ENCODE peak calls at places on chromosomes 6 and 20, in nine cellular contexts. One of them, this sample, is unnamed.

GRCh38 chr6:132400641-132401119 is 595 bp downstream of the MOXD1 start:
- DNase-seq in breast epithelium: no peak
- DNase-seq in HEK293T: no peak
- DNase-seq in GF-D8: no peak
- DNase-seq in body of pancreas: no peak
- DNase-seq in NAMALWA: no peak
- DNase-seq in HT1080: no peak
- DNase-seq in NCI-H82: no peak
- DNase-seq in stimulated activated CD4-positive, alpha-beta T cell treated with anti-CD3 and anti-CD28 coated beads, Interleukin-2, amount 100 ng/mL, for 48 hours: no peak
- DNase-seq in this sample: peak

GRCh38 chr20:50666709-50667310 is 24.5 kb downstream of the RIPOR3 start:
- DNase-seq in breast epithelium: no peak
- DNase-seq in GF-D8: no peak
- DNase-seq in HT1080: no peak
- DNase-seq in NCI-H82: no peak
- DNase-seq in NAMALWA: no peak
- DNase-seq in stimulated activated CD4-positive, alpha-beta T cell treated with anti-CD3 and anti-CD28 coated beads, Interleukin-2, amount 100 ng/mL, for 48 hours: no peak
- DNase-seq in body of pancreas: no peak
- DNase-seq in HEK293T: no peak
- DNase-seq in this sample: no peak

GRCh38 chr6:152261179-152261578 is 376.0 kb downstream of the SYNE1 start:
- DNase-seq in NAMALWA: no peak
- DNase-seq in stimulated activated CD4-positive, alpha-beta T cell treated with anti-CD3 and anti-CD28 coated beads, Interleukin-2, amount 100 ng/mL, for 48 hours: no peak
- DNase-seq in breast epithelium: no peak
- DNase-seq in body of pancreas: no peak
- DNase-seq in HEK293T: no peak
- DNase-seq in GF-D8: no peak
- DNase-seq in HT1080: no peak
- DNase-seq in NCI-H82: no peak
- DNase-seq in this sample: no peak

GRCh38 chr6:24274441-24275083 is 83.3 kb downstream of the DCDC2 start:
- DNase-seq in body of pancreas: no peak
- DNase-seq in NCI-H82: peak
- DNase-seq in stimulated activated CD4-positive, alpha-beta T cell treated with anti-CD3 and anti-CD28 coated beads, Interleukin-2, amount 100 ng/mL, for 48 hours: no peak
- DNase-seq in breast epithelium: no peak
- DNase-seq in GF-D8: no peak
- DNase-seq in HT1080: no peak
- DNase-seq in NAMALWA: peak
- DNase-seq in HEK293T: no peak
- DNase-seq in this sample: no peak

GRCh38 chr6:1613631-1614447 is 4.1 kb downstream of the FOXC1 start:
- DNase-seq in breast epithelium: no peak
- DNase-seq in HEK293T: no peak
- DNase-seq in stimulated activated CD4-positive, alpha-beta T cell treated with anti-CD3 and anti-CD28 coated beads, Interleukin-2, amount 100 ng/mL, for 48 hours: no peak
- DNase-seq in HT1080: peak
- DNase-seq in NCI-H82: peak
- DNase-seq in GF-D8: no peak
- DNase-seq in NAMALWA: no peak
- DNase-seq in body of pancreas: peak
- DNase-seq in this sample: no peak

GRCh38 chr6:39314273-39314790 is at the start of gene KCNK17:
- DNase-seq in GF-D8: no peak
- DNase-seq in HT1080: no peak
- DNase-seq in body of pancreas: no peak
- DNase-seq in stimulated activated CD4-positive, alpha-beta T cell treated with anti-CD3 and anti-CD28 coated beads, Interleukin-2, amount 100 ng/mL, for 48 hours: no peak
- DNase-seq in NAMALWA: no peak
- DNase-seq in HEK293T: no peak
- DNase-seq in NCI-H82: no peak
- DNase-seq in breast epithelium: no peak
- DNase-seq in this sample: no peak

GRCh38 chr20:35523298-35523888 is 6.1 kb downstream of the C20orf173 start:
- DNase-seq in NAMALWA: peak
- DNase-seq in GF-D8: no peak
- DNase-seq in body of pancreas: peak
- DNase-seq in HEK293T: peak
- DNase-seq in NCI-H82: peak
- DNase-seq in breast epithelium: no peak
- DNase-seq in stimulated activated CD4-positive, alpha-beta T cell treated with anti-CD3 and anti-CD28 coated beads, Interleukin-2, amount 100 ng/mL, for 48 hours: peak
- DNase-seq in HT1080: no peak
- DNase-seq in this sample: no peak

GRCh38 chr20:54622338-54623280 is 147.2 kb downstream of the DOK5 start:
- DNase-seq in HEK293T: no peak
- DNase-seq in body of pancreas: peak
- DNase-seq in NAMALWA: no peak
- DNase-seq in NCI-H82: peak
- DNase-seq in HT1080: no peak
- DNase-seq in stimulated activated CD4-positive, alpha-beta T cell treated with anti-CD3 and anti-CD28 coated beads, Interleukin-2, amount 100 ng/mL, for 48 hours: no peak
- DNase-seq in GF-D8: no peak
- DNase-seq in breast epithelium: no peak
- DNase-seq in this sample: no peak

GRCh38 chr6:141562181-141562800 is 570.4 kb upstream of the GJE1 start:
- DNase-seq in GF-D8: no peak
- DNase-seq in HT1080: no peak
- DNase-seq in HEK293T: peak
- DNase-seq in stimulated activated CD4-positive, alpha-beta T cell treated with anti-CD3 and anti-CD28 coated beads, Interleukin-2, amount 100 ng/mL, for 48 hours: no peak
- DNase-seq in NAMALWA: no peak
- DNase-seq in body of pancreas: peak
- DNase-seq in breast epithelium: no peak
- DNase-seq in NCI-H82: no peak
- DNase-seq in this sample: no peak

GRCh38 chr6:128572286-128572685 is 51.9 kb upstream of the PTPRK start:
- DNase-seq in body of pancreas: no peak
- DNase-seq in breast epithelium: no peak
- DNase-seq in stimulated activated CD4-positive, alpha-beta T cell treated with anti-CD3 and anti-CD28 coated beads, Interleukin-2, amount 100 ng/mL, for 48 hours: no peak
- DNase-seq in NCI-H82: no peak
- DNase-seq in GF-D8: no peak
- DNase-seq in HEK293T: no peak
- DNase-seq in NAMALWA: no peak
- DNase-seq in HT1080: no peak
- DNase-seq in this sample: no peak

GRCh38 chr20:23340524-23340923 is 10.1 kb upstream of the NXT1 start:
- DNase-seq in body of pancreas: peak
- DNase-seq in GF-D8: no peak
- DNase-seq in breast epithelium: peak
- DNase-seq in NCI-H82: peak
- DNase-seq in HEK293T: peak
- DNase-seq in HT1080: peak
- DNase-seq in NAMALWA: peak
- DNase-seq in stimulated activated CD4-positive, alpha-beta T cell treated with anti-CD3 and anti-CD28 coated beads, Interleukin-2, amount 100 ng/mL, for 48 hours: no peak
- DNase-seq in this sample: peak

GRCh38 chr6:150352321-150353296 is 16.2 kb upstream of the IYD start:
- DNase-seq in NCI-H82: no peak
- DNase-seq in HEK293T: no peak
- DNase-seq in HT1080: peak
- DNase-seq in breast epithelium: no peak
- DNase-seq in GF-D8: no peak
- DNase-seq in body of pancreas: no peak
- DNase-seq in stimulated activated CD4-positive, alpha-beta T cell treated with anti-CD3 and anti-CD28 coated beads, Interleukin-2, amount 100 ng/mL, for 48 hours: no peak
- DNase-seq in NAMALWA: no peak
- DNase-seq in this sample: no peak

GRCh38 chr6:93418113-93418447 is 1.3 kb downstream of the EPHA7 start:
- DNase-seq in HEK293T: no peak
- DNase-seq in HT1080: no peak
- DNase-seq in body of pancreas: no peak
- DNase-seq in GF-D8: no peak
- DNase-seq in stimulated activated CD4-positive, alpha-beta T cell treated with anti-CD3 and anti-CD28 coated beads, Interleukin-2, amount 100 ng/mL, for 48 hours: no peak
- DNase-seq in breast epithelium: no peak
- DNase-seq in NAMALWA: no peak
- DNase-seq in NCI-H82: peak
- DNase-seq in this sample: no peak

GRCh38 chr20:45111799-45112471 is 3.0 kb downstream of the WFDC5 start:
- DNase-seq in NAMALWA: peak
- DNase-seq in body of pancreas: no peak
- DNase-seq in NCI-H82: peak
- DNase-seq in HT1080: no peak
- DNase-seq in HEK293T: peak
- DNase-seq in breast epithelium: no peak
- DNase-seq in GF-D8: no peak
- DNase-seq in stimulated activated CD4-positive, alpha-beta T cell treated with anti-CD3 and anti-CD28 coated beads, Interleukin-2, amount 100 ng/mL, for 48 hours: no peak
- DNase-seq in this sample: no peak

GRCh38 chr20:37669062-37669772 is 24.6 kb upstream of the CTNNBL1 start:
- DNase-seq in stimulated activated CD4-positive, alpha-beta T cell treated with anti-CD3 and anti-CD28 coated beads, Interleukin-2, amount 100 ng/mL, for 48 hours: no peak
- DNase-seq in HEK293T: no peak
- DNase-seq in body of pancreas: no peak
- DNase-seq in GF-D8: no peak
- DNase-seq in NAMALWA: no peak
- DNase-seq in HT1080: peak
- DNase-seq in breast epithelium: no peak
- DNase-seq in NCI-H82: peak
- DNase-seq in this sample: no peak

GRCh38 chr6:73710470-73710869 is 14.5 kb downstream of the CD109 start:
- DNase-seq in NAMALWA: no peak
- DNase-seq in stimulated activated CD4-positive, alpha-beta T cell treated with anti-CD3 and anti-CD28 coated beads, Interleukin-2, amount 100 ng/mL, for 48 hours: no peak
- DNase-seq in GF-D8: no peak
- DNase-seq in HT1080: peak
- DNase-seq in NCI-H82: peak
- DNase-seq in HEK293T: no peak
- DNase-seq in body of pancreas: peak
- DNase-seq in breast epithelium: no peak
- DNase-seq in this sample: no peak

GRCh38 chr6:34246249-34246562 is 2.6 kb downstream of the SMIM29 start:
- DNase-seq in NAMALWA: no peak
- DNase-seq in GF-D8: no peak
- DNase-seq in NCI-H82: no peak
- DNase-seq in stimulated activated CD4-positive, alpha-beta T cell treated with anti-CD3 and anti-CD28 coated beads, Interleukin-2, amount 100 ng/mL, for 48 hours: no peak
- DNase-seq in body of pancreas: no peak
- DNase-seq in HT1080: no peak
- DNase-seq in HEK293T: peak
- DNase-seq in breast epithelium: no peak
- DNase-seq in this sample: no peak

GRCh38 chr6:28751514-28751913 is 172.3 kb downstream of the TRIM27 start:
- DNase-seq in body of pancreas: no peak
- DNase-seq in GF-D8: no peak
- DNase-seq in NAMALWA: no peak
- DNase-seq in breast epithelium: no peak
- DNase-seq in stimulated activated CD4-positive, alpha-beta T cell treated with anti-CD3 and anti-CD28 coated beads, Interleukin-2, amount 100 ng/mL, for 48 hours: no peak
- DNase-seq in NCI-H82: no peak
- DNase-seq in HEK293T: no peak
- DNase-seq in HT1080: no peak
- DNase-seq in this sample: no peak

GRCh38 chr20:54019585-54019984 is 50.8 kb downstream of the BCAS1 start:
- DNase-seq in GF-D8: no peak
- DNase-seq in NCI-H82: no peak
- DNase-seq in NAMALWA: no peak
- DNase-seq in body of pancreas: no peak
- DNase-seq in HT1080: no peak
- DNase-seq in HEK293T: no peak
- DNase-seq in stimulated activated CD4-positive, alpha-beta T cell treated with anti-CD3 and anti-CD28 coated beads, Interleukin-2, amount 100 ng/mL, for 48 hours: no peak
- DNase-seq in breast epithelium: no peak
- DNase-seq in this sample: no peak

GRCh38 chr6:44542401-44543116 is 155.1 kb downstream of the CDC5L start:
- DNase-seq in NAMALWA: no peak
- DNase-seq in HEK293T: no peak
- DNase-seq in body of pancreas: no peak
- DNase-seq in HT1080: no peak
- DNase-seq in NCI-H82: no peak
- DNase-seq in breast epithelium: no peak
- DNase-seq in stimulated activated CD4-positive, alpha-beta T cell treated with anti-CD3 and anti-CD28 coated beads, Interleukin-2, amount 100 ng/mL, for 48 hours: no peak
- DNase-seq in GF-D8: no peak
- DNase-seq in this sample: no peak

GRCh38 chr6:41406821-41407787 is 71.7 kb downstream of the NCR2 start:
- DNase-seq in HT1080: no peak
- DNase-seq in GF-D8: no peak
- DNase-seq in breast epithelium: no peak
- DNase-seq in HEK293T: no peak
- DNase-seq in NCI-H82: no peak
- DNase-seq in stimulated activated CD4-positive, alpha-beta T cell treated with anti-CD3 and anti-CD28 coated beads, Interleukin-2, amount 100 ng/mL, for 48 hours: no peak
- DNase-seq in NAMALWA: no peak
- DNase-seq in body of pancreas: peak
- DNase-seq in this sample: no peak

GRCh38 chr6:150627601-150628012 is 27.9 kb downstream of the PLEKHG1 start:
- DNase-seq in stimulated activated CD4-positive, alpha-beta T cell treated with anti-CD3 and anti-CD28 coated beads, Interleukin-2, amount 100 ng/mL, for 48 hours: no peak
- DNase-seq in NCI-H82: no peak
- DNase-seq in breast epithelium: no peak
- DNase-seq in body of pancreas: no peak
- DNase-seq in HEK293T: no peak
- DNase-seq in NAMALWA: no peak
- DNase-seq in HT1080: no peak
- DNase-seq in GF-D8: no peak
- DNase-seq in this sample: no peak

GRCh38 chr6:5665667-5666066 is 341.1 kb downstream of the NRN1 start:
- DNase-seq in stimulated activated CD4-positive, alpha-beta T cell treated with anti-CD3 and anti-CD28 coated beads, Interleukin-2, amount 100 ng/mL, for 48 hours: no peak
- DNase-seq in breast epithelium: no peak
- DNase-seq in HT1080: no peak
- DNase-seq in GF-D8: no peak
- DNase-seq in NCI-H82: no peak
- DNase-seq in body of pancreas: no peak
- DNase-seq in NAMALWA: peak
- DNase-seq in HEK293T: no peak
- DNase-seq in this sample: no peak

GRCh38 chr6:133245033-133245903 is 4.1 kb downstream of the EYA4 start:
- DNase-seq in NAMALWA: no peak
- DNase-seq in HT1080: peak
- DNase-seq in breast epithelium: no peak
- DNase-seq in HEK293T: no peak
- DNase-seq in GF-D8: no peak
- DNase-seq in NCI-H82: no peak
- DNase-seq in stimulated activated CD4-positive, alpha-beta T cell treated with anti-CD3 and anti-CD28 coated beads, Interleukin-2, amount 100 ng/mL, for 48 hours: no peak
- DNase-seq in body of pancreas: no peak
- DNase-seq in this sample: no peak

GRCh38 chr6:137033828-137034227 is 10.9 kb downstream of the IL20RA start:
- DNase-seq in stimulated activated CD4-positive, alpha-beta T cell treated with anti-CD3 and anti-CD28 coated beads, Interleukin-2, amount 100 ng/mL, for 48 hours: peak
- DNase-seq in NCI-H82: no peak
- DNase-seq in body of pancreas: no peak
- DNase-seq in breast epithelium: no peak
- DNase-seq in HEK293T: no peak
- DNase-seq in HT1080: peak
- DNase-seq in NAMALWA: no peak
- DNase-seq in GF-D8: peak
- DNase-seq in this sample: no peak

GRCh38 chr6:157054531-157054979 is 268.8 kb downstream of the TMEM242 start:
- DNase-seq in stimulated activated CD4-positive, alpha-beta T cell treated with anti-CD3 and anti-CD28 coated beads, Interleukin-2, amount 100 ng/mL, for 48 hours: no peak
- DNase-seq in body of pancreas: no peak
- DNase-seq in HT1080: no peak
- DNase-seq in NCI-H82: no peak
- DNase-seq in HEK293T: no peak
- DNase-seq in breast epithelium: no peak
- DNase-seq in GF-D8: peak
- DNase-seq in NAMALWA: no peak
- DNase-seq in this sample: no peak

GRCh38 chr6:30061766-30062458 is 847 bp downstream of the POLR1H start:
- DNase-seq in HT1080: peak
- DNase-seq in NAMALWA: peak
- DNase-seq in stimulated activated CD4-positive, alpha-beta T cell treated with anti-CD3 and anti-CD28 coated beads, Interleukin-2, amount 100 ng/mL, for 48 hours: no peak
- DNase-seq in body of pancreas: peak
- DNase-seq in GF-D8: peak
- DNase-seq in NCI-H82: peak
- DNase-seq in breast epithelium: no peak
- DNase-seq in HEK293T: peak
- DNase-seq in this sample: no peak

GRCh38 chr6:23349521-23350147 is 776.4 kb upstream of the NRSN1 start:
- DNase-seq in stimulated activated CD4-positive, alpha-beta T cell treated with anti-CD3 and anti-CD28 coated beads, Interleukin-2, amount 100 ng/mL, for 48 hours: no peak
- DNase-seq in breast epithelium: no peak
- DNase-seq in GF-D8: no peak
- DNase-seq in NAMALWA: no peak
- DNase-seq in HT1080: peak
- DNase-seq in HEK293T: no peak
- DNase-seq in body of pancreas: no peak
- DNase-seq in NCI-H82: peak
- DNase-seq in this sample: peak

GRCh38 chr6:158161566-158162254 is 6.4 kb downstream of the SERAC1 start:
- DNase-seq in HT1080: no peak
- DNase-seq in NCI-H82: no peak
- DNase-seq in HEK293T: no peak
- DNase-seq in NAMALWA: no peak
- DNase-seq in body of pancreas: no peak
- DNase-seq in stimulated activated CD4-positive, alpha-beta T cell treated with anti-CD3 and anti-CD28 coated beads, Interleukin-2, amount 100 ng/mL, for 48 hours: no peak
- DNase-seq in GF-D8: no peak
- DNase-seq in breast epithelium: no peak
- DNase-seq in this sample: no peak

GRCh38 chr6:130453230-130453629 is 87.4 kb downstream of the TMEM200A start:
- DNase-seq in NCI-H82: no peak
- DNase-seq in HT1080: peak
- DNase-seq in breast epithelium: no peak
- DNase-seq in NAMALWA: no peak
- DNase-seq in stimulated activated CD4-positive, alpha-beta T cell treated with anti-CD3 and anti-CD28 coated beads, Interleukin-2, amount 100 ng/mL, for 48 hours: no peak
- DNase-seq in body of pancreas: no peak
- DNase-seq in HEK293T: no peak
- DNase-seq in GF-D8: no peak
- DNase-seq in this sample: no peak

GRCh38 chr6:157510329-157511188 is 129.6 kb downstream of the ZDHHC14 start:
- DNase-seq in NAMALWA: no peak
- DNase-seq in GF-D8: peak
- DNase-seq in breast epithelium: no peak
- DNase-seq in stimulated activated CD4-positive, alpha-beta T cell treated with anti-CD3 and anti-CD28 coated beads, Interleukin-2, amount 100 ng/mL, for 48 hours: no peak
- DNase-seq in HEK293T: no peak
- DNase-seq in body of pancreas: no peak
- DNase-seq in NCI-H82: no peak
- DNase-seq in HT1080: no peak
- DNase-seq in this sample: no peak